ENCODE peak calls at places on chromosomes 1 and 21, in seven cellular contexts. S is CD8-positive, alpha-beta T cell; L is WERI-Rb-1; X is GM12865; B is fibroblast of the aortic adventitia; Q is uterus; C is mucosa of descending colon. P is an unnamed sample.
A peak's percentile ranks its signal among the peaks of the same experiment; 100 is the strongest.

GRCh38 chr1:243713470-243714186 is 136.4 kb downstream of the AKT3 start:
- DNase-seq in S (no peak), L (peak; percentile 74), X (no peak), B (peak; percentile 69), Q (peak; percentile 49), C (no peak), P (no peak)

GRCh38 chr1:201648066-201648910 is 109.4 kb downstream of the NAV1 start:
- DNase-seq in S (no peak), L (peak; percentile 92), X (no peak), B (peak; percentile 74), Q (peak; percentile 56), C (peak; percentile 64), P (peak; percentile 47)

GRCh38 chr1:64995316-64995715 is 29.0 kb upstream of the JAK1 start:
- DNase-seq in S (no peak), L (no peak), X (no peak), B (no peak), Q (no peak), C (no peak), P (no peak)

GRCh38 chr21:15207635-15208370 is 143.0 kb upstream of the NRIP1 start:
- DNase-seq in S (no peak), L (no peak), X (no peak), B (no peak), Q (no peak), C (no peak), P (no peak)

GRCh38 chr1:205812271-205812877 is 624 bp downstream of the SLC41A1 start:
- DNase-seq in S (no peak), L (peak; percentile 73), X (no peak), B (peak; percentile 21), Q (peak; percentile 39), C (no peak), P (no peak)

GRCh38 chr1:112389689-112390088 is 6.3 kb upstream of the CTTNBP2NL start:
- DNase-seq in S (no peak), L (no peak), X (no peak), B (no peak), Q (no peak), C (no peak), P (no peak)

GRCh38 chr1:248592655-248593054 is 4.8 kb downstream of the OR2T10 start:
- DNase-seq in S (no peak), L (no peak), X (no peak), B (no peak), Q (no peak), C (no peak), P (no peak)

GRCh38 chr1:14242145-14242544 is 356.3 kb upstream of the KAZN start:
- DNase-seq in S (no peak), L (no peak), X (no peak), B (no peak), Q (peak; percentile 27), C (no peak), P (no peak)

GRCh38 chr1:204307334-204307883 is 52.3 kb downstream of the PLEKHA6 start:
- DNase-seq in S (no peak), L (peak; percentile 74), X (no peak), B (peak; percentile 48), Q (peak; percentile 44), C (no peak), P (peak; percentile 50)

DNA sequence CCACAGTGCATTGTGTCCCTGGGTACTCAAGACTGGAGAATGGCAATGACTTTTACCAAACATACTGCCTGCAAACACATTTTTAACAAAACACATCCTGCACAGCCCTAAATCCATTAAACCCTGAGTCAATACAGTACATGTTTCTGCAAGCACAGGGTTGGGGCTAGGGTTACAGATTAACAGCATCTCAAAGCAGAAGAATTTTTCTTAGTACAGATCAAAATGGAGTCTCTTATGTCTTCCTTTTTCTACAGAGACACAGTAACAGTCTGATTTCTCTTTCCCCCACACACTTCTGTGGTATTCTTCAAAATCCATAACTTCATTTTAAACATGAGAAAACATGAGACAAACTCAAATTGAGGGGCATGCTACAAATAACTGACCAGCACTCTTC is 13.9 kb downstream of the BMP8A start:
- DNase-seq in S (no peak), L (no peak), X (no peak), B (no peak), Q (no peak), C (no peak), P (no peak)
- H3K4me3 ChIP-seq in S (no peak overlapping the region), L (no peak overlapping the region), X (no peak overlapping the region), B (no peak overlapping the region), Q (no peak overlapping the region), C (no peak overlapping the region), P (no peak overlapping the region)

GRCh38 chr1:235070819-235071218 is 57.8 kb downstream of the TOMM20 start:
- DNase-seq in S (no peak), L (no peak), X (no peak), B (no peak), Q (no peak), C (peak; percentile 20), P (no peak)

GRCh38 chr1:235068155-235069121 is 60.2 kb downstream of the TOMM20 start:
- DNase-seq in S (no peak), L (no peak), X (no peak), B (peak; percentile 75), Q (no peak), C (no peak), P (peak; percentile 54)

GRCh38 chr1:235069171-235069570 is 59.5 kb downstream of the TOMM20 start:
- DNase-seq in S (no peak), L (no peak), X (no peak), B (no peak), Q (no peak), C (no peak), P (no peak)

GRCh38 chr1:235069577-235070563 is 58.8 kb downstream of the TOMM20 start:
- DNase-seq in S (no peak), L (no peak), X (no peak), B (peak; percentile 85), Q (no peak), C (peak; percentile 88), P (peak; percentile 95)

GRCh38 chr1:235067396-235068154 is 61.1 kb downstream of the TOMM20 start:
- DNase-seq in S (no peak), L (no peak), X (no peak), B (peak; percentile 100), Q (peak; percentile 55), C (peak; percentile 88), P (peak; percentile 83)
- H3K4me3 ChIP-seq in S (no peak overlapping the region), L (no peak overlapping the region), X (no peak overlapping the region), B (no peak overlapping the region), Q (no peak overlapping the region), C (no peak overlapping the region), P (no peak overlapping the region)

DNA sequence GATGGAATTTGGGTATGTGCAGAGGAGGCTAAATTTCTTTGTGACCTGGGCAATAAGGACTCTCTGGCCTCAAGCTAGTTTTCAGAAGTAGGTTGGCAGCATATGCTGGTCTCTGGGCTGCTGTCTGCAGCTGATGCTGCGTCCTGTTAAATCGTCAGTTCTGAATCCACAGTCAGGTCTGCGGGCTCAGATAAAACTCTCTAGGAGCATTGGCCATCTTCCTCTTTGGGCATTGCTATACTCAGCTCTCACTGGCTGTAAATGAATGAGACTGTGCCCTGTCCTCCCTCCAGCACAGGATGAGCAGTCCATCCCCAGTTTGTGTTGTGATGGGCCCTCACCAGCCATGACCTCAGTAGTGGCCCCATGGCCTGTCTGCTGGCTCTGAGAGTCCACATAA is 272.6 kb downstream of the LRRC40 start:
- DNase-seq in S (no peak), L (no peak), X (no peak), B (no peak), Q (no peak), C (no peak), P (no peak)
- H3K4me3 ChIP-seq in S (no peak overlapping the region), L (no peak overlapping the region), X (no peak overlapping the region), B (no peak overlapping the region), Q (no peak overlapping the region), C (no peak overlapping the region), P (no peak overlapping the region)

GRCh38 chr1:94792473-94792875 is 27.7 kb upstream of the SLC44A3 start:
- DNase-seq in S (no peak), L (no peak), X (peak; percentile 61), B (no peak), Q (no peak), C (no peak), P (no peak)
- H3K4me3 ChIP-seq in S (no peak overlapping the region), L (no peak overlapping the region), X (no peak overlapping the region), B (no peak overlapping the region), Q (no peak overlapping the region), C (no peak overlapping the region), P (no peak overlapping the region)

GRCh38 chr1:155294520-155295182 is 6.6 kb downstream of the PKLR start:
- DNase-seq in S (no peak), L (no peak), X (no peak), B (no peak), Q (no peak), C (no peak), P (no peak)
- H3K4me3 ChIP-seq in S (no peak overlapping the region), L (no peak overlapping the region), X (no peak overlapping the region), B (no peak overlapping the region), Q (no peak overlapping the region), C (no peak overlapping the region), P (peak overlapping the region; percentile 23)

DNA sequence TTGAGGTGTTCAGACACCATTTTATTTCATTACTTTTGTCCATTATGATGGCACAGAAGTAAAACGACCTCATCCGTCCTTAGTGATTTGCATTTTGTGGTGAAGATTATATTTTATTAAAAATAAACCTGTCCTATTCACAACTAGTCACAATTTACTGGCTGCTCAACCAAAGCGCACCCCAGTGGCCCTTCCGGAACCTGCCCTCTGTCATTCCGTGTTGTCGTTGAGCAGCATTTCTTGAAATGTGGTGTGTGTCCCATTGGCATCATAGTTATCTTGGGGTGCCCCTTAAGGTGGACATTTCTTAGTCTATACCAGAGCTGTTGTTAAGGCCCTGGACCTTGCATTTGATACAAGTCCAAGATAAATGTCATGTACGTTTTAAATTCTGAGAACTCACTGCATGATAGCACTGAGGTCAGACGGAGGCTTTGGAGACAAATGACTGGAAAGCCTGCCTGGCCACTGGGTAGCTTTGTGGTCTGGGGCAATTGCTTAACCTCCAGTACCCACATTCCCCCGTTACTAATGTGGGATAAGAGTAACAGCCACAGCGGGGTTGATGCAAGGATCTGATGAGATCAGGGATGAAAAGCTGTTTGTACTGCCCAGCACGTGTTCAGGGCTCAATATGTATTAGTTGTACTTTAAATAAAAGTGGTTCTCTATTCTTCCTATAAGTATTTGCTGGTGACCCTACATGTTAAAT is 36.2 kb downstream of the BACH1 start:
- DNase-seq in S (no peak), L (no peak), X (no peak), B (peak; percentile 67), Q (no peak), C (no peak), P (no peak)
- H3K4me3 ChIP-seq in S (no peak overlapping the region), L (no peak overlapping the region), X (no peak overlapping the region), B (no peak overlapping the region), Q (no peak overlapping the region), C (no peak overlapping the region), P (no peak overlapping the region)

DNA sequence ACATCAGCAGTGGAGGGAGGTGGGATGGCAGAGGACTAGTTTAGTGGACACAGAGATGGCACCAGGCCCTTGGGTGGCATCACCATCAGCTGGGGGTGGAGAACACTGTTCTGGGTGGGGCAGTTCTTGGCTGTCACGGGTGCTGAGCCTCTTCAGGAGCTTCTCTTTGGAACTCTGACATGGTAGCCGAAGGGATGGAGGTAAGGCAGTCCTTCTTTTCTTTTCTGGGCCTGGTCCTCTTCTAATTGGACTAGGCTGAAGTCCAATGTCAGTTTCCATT is 8.3 kb upstream of the MEF2D start:
- DNase-seq in S (no peak), L (no peak), X (no peak), B (no peak), Q (no peak), C (no peak), P (no peak)
- H3K4me3 ChIP-seq in S (no peak overlapping the region), L (no peak overlapping the region), X (peak overlapping the region; percentile 57), B (no peak overlapping the region), Q (no peak overlapping the region), C (no peak overlapping the region), P (no peak overlapping the region)

DNA sequence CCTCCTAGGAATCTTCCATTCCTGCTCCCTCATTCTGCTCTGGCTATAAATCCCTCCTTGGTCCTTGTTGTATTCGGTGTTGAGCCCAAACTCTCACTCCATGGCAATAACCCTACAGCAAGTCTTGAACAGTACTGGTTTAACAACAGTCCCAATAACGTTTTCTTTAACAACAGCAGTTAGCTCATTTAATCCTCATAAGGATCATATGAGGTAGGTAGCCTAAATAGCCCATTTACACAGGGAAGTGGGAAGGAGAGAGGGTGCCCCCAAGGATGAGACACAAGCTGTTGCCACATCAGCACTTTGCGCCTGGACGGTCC is 444 bp upstream of the AGTRAP start:
- DNase-seq in S (no peak), L (no peak), X (no peak), B (no peak), Q (no peak), C (no peak), P (no peak)
- H3K4me3 ChIP-seq in S (peak overlapping the region; percentile 87), L (peak overlapping the region; percentile 88), X (no peak overlapping the region), B (peak overlapping the region; percentile 99), Q (peak overlapping the region; percentile 69), C (no peak overlapping the region), P (peak overlapping the region; percentile 88)